ENCODE peak calls at places on chromosome 16, in four cellular contexts. N, U, R and W are unnamed samples.

GRCh38 chr16:63737633-63738032 is 1384.2 kb downstream of the CDH11 start:
- DNase-seq in N (no peak), U (no peak), R (no peak), W (no peak)

GRCh38 chr16:10782628-10783027 is 36.0 kb downstream of the TVP23A start:
- DNase-seq in N (peak; percentile 54), U (peak; percentile 20), R (peak; percentile 36), W (no peak)

GRCh38 chr16:15966420-15967222 is 17.2 kb downstream of the ABCC1 start:
- DNase-seq in N (no peak), U (no peak), R (no peak), W (no peak)

GRCh38 chr16:89191033-89191900 is 9.1 kb downstream of the SLC22A31 start:
- DNase-seq in N (no peak), U (no peak), R (no peak), W (no peak)

GRCh38 chr16:84907575-84907974 is 87.8 kb downstream of the CRISPLD2 start:
- DNase-seq in N (peak; percentile 62), U (peak; percentile 38), R (no peak), W (peak; percentile 42)

GRCh38 chr16:69724414-69724873 is 1.9 kb downstream of the NQO1 start:
- DNase-seq in N (peak; percentile 0), U (no peak), R (no peak), W (no peak)

GRCh38 chr16:12160249-12160648 is 183.7 kb downstream of the SNX29 start:
- DNase-seq in N (no peak), U (no peak), R (no peak), W (no peak)

GRCh38 chr16:65624246-65624645 is 502.4 kb upstream of the CDH11 start:
- DNase-seq in N (no peak), U (no peak), R (no peak), W (no peak)

GRCh38 chr16:81335669-81336068 is 20.9 kb downstream of the GAN start:
- DNase-seq in N (no peak), U (no peak), R (no peak), W (no peak)

GRCh38 chr16:89015271-89015859 is 38.4 kb upstream of the CBFA2T3 start:
- DNase-seq in N (no peak), U (no peak), R (no peak), W (no peak)

GRCh38 chr16:27776556-27776955 is 226.6 kb downstream of the KATNIP start:
- DNase-seq in N (no peak), U (no peak), R (no peak), W (no peak)

GRCh38 chr16:50235581-50235980 is 30.8 kb upstream of the ADCY7 start:
- DNase-seq in N (no peak), U (no peak), R (no peak), W (no peak)

GRCh38 chr16:70688266-70688742 is 2.5 kb upstream of the MTSS2 start:
- DNase-seq in N (peak; percentile 79), U (peak; percentile 57), R (peak; percentile 57), W (no peak)

GRCh38 chr16:19168173-19169080 is at the start of gene SYT17:
- DNase-seq in N (peak; percentile 62), U (peak; percentile 64), R (peak; percentile 63), W (no peak)

GRCh38 chr16:89506791-89507191 is 1.4 kb upstream of the SPG7 start:
- DNase-seq in N (no peak), U (no peak), R (no peak), W (no peak)

GRCh38 chr16:89060207-89060794 is 33.4 kb upstream of the ACSF3 start:
- DNase-seq in N (no peak), U (no peak), R (no peak), W (no peak)

GRCh38 chr16:19696312-19696711 is 21.7 kb downstream of the KNOP1 start:
- DNase-seq in N (peak; percentile 76), U (peak; percentile 92), R (peak; percentile 86), W (peak; percentile 80)

GRCh38 chr16:81505011-81505660 is 60.5 kb downstream of the CMIP start:
- DNase-seq in N (no peak), U (peak; percentile 48), R (no peak), W (peak; percentile 36)

GRCh38 chr16:81137012-81137335 is 40.8 kb upstream of the GCSH start:
- DNase-seq in N (no peak), U (no peak), R (no peak), W (peak; percentile 54)

GRCh38 chr16:56513972-56514371 is 5.9 kb downstream of the BBS2 start:
- DNase-seq in N (peak; percentile 57), U (peak; percentile 60), R (peak; percentile 48), W (peak; percentile 53)

GRCh38 chr16:50081428-50082018 is 15.8 kb downstream of the HEATR3 start:
- DNase-seq in N (no peak), U (no peak), R (no peak), W (no peak)

GRCh38 chr16:56787185-56787584 is 57.3 kb downstream of the NUP93 start:
- DNase-seq in N (no peak), U (no peak), R (no peak), W (no peak)

GRCh38 chr16:2195316-2196161 is 866 bp downstream of the CASKIN1 start:
- DNase-seq in N (no peak), U (no peak), R (no peak), W (no peak)

GRCh38 chr16:27977966-27978365 is 85.5 kb downstream of the GSG1L start:
- DNase-seq in N (no peak), U (no peak), R (no peak), W (no peak)

GRCh38 chr16:55035037-55035436 is 104.4 kb downstream of the IRX5 start:
- DNase-seq in N (peak; percentile 42), U (no peak), R (peak; percentile 32), W (peak; percentile 23)

GRCh38 chr16:67246081-67246944 is 968 bp downstream of the FHOD1 start:
- DNase-seq in N (peak; percentile 96), U (peak; percentile 94), R (peak; percentile 95), W (peak; percentile 85)

GRCh38 chr16:17481741-17482140 is 11.0 kb upstream of the XYLT1 start:
- DNase-seq in N (no peak), U (no peak), R (no peak), W (no peak)

GRCh38 chr16:23546778-23547177 is 10.4 kb downstream of the EARS2 start:
- DNase-seq in N (no peak), U (no peak), R (no peak), W (no peak)

GRCh38 chr16:967546-968295 is 3.1 kb downstream of the LMF1 start:
- DNase-seq in N (no peak), U (no peak), R (no peak), W (no peak)

GRCh38 chr16:64417711-64418227 is 704.1 kb downstream of the CDH11 start:
- DNase-seq in N (no peak), U (no peak), R (no peak), W (no peak)

GRCh38 chr16:31696968-31697743 is 169.5 kb downstream of the AHSP start:
- DNase-seq in N (no peak), U (no peak), R (no peak), W (no peak)

GRCh38 chr16:87828071-87828971 is 41.0 kb downstream of the SLC7A5 start:
- DNase-seq in N (no peak), U (no peak), R (peak; percentile 86), W (no peak)
- TF ChIP-seq POLR2A in N (no peak), U (no peak), R (no peak), W (no peak)

GRCh38 chr16:4514606-4515005 is 24.0 kb downstream of the CDIP1 start:
- DNase-seq in N (no peak), U (no peak), R (no peak), W (no peak)
- TF ChIP-seq POLR2A in N (no peak), U (no peak), R (no peak), W (no peak)

GRCh38 chr16:30472328-30472942 is at the start of gene ITGAL:
- DNase-seq in N (peak; percentile 85), U (peak; percentile 72), R (peak; percentile 56), W (peak; percentile 39)
- TF ChIP-seq POLR2A in N (no peak), U (peak; percentile 15), R (no peak), W (no peak)

GRCh38 chr16:29848420-29849297 is 14.4 kb downstream of the CDIPT start:
- DNase-seq in N (peak; percentile 82), U (peak; percentile 88), R (peak; percentile 81), W (peak; percentile 83)
- TF ChIP-seq POLR2A in N (no peak), U (no peak), R (no peak), W (no peak)

GRCh38 chr16:58513874-58514273 is 1.4 kb upstream of the SETD6 start:
- DNase-seq in N (no peak), U (no peak), R (no peak), W (no peak)

GRCh38 chr16:58516768-58517107 is 1.4 kb downstream of the SETD6 start:
- DNase-seq in N (no peak), U (no peak), R (no peak), W (no peak)

GRCh38 chr16:58515871-58516767 is 802 bp downstream of the SETD6 start:
- DNase-seq in N (peak; percentile 42), U (peak; percentile 67), R (peak; percentile 70), W (peak; percentile 66)

GRCh38 chr16:58518083-58518979 is 3.0 kb downstream of the SETD6 start:
- DNase-seq in N (no peak), U (no peak), R (no peak), W (no peak)

DNA sequence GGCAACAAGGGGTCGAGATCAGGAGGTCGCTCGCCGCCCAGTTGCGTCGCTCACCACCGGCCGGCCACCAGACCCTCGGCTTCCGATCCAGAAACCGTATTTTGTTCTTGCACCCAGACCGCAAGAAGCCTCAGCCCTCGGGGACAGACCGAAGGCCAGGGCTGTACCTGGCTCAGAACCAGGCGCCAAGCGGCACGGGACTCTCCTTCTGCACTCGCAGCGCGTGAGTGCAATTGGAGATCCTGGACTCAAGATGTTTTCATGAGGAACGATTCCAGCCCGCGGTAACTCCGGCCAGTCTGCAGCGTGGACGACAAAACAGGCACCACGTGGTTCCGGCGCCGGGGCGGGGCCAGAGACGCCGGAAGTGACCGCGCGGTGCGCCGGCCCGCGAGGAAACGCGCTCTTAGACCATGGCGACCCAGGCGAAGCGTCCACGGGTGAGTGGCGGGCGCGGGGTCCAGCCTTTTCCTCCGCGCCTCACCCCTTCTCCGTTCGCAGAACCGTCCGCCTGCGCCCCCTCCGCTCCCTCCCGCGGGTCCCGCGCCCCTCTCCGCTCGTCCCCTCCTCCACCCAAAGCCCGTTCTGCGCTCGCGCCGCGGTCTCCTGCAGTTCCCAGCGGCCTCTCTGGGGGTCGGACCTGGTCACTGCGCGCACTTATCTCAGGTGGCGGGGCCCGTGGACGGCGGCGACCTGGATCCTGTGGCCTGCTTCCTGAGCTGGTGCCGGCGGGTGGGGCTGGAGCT is at the start of gene SETD6:
- DNase-seq in N (peak; percentile 93), U (peak; percentile 90), R (peak; percentile 89), W (peak; percentile 91)
- TF ChIP-seq POLR2A in N (no peak), U (peak; percentile 54), R (no peak), W (peak; percentile 64)